ENCODE peak calls at places on chromosomes 16 and 17, in six cellular contexts. One of them, this sample, is unnamed.

GRCh38 chr17:76685846-76686245 is 24.9 kb downstream of the MXRA7 start:
- DNase-seq in stimulated activated naive CD8-positive, alpha-beta T cell treated with anti-CD3 and anti-CD28 coated beads, Interleukin-15, amount 100 ng/mL, for 72 hours: no peak
- DNase-seq in Right ventricle myocardium superior: peak; percentile 63
- DNase-seq in HEK293T: no peak
- DNase-seq in skeletal muscle cell: no peak
- DNase-seq in adrenal gland: no peak
- DNase-seq in this sample: no peak

GRCh38 chr16:67024384-67024896 is 4.5 kb upstream of the CBFB start:
- DNase-seq in stimulated activated naive CD8-positive, alpha-beta T cell treated with anti-CD3 and anti-CD28 coated beads, Interleukin-15, amount 100 ng/mL, for 72 hours: no peak
- DNase-seq in Right ventricle myocardium superior: no peak
- DNase-seq in HEK293T: no peak
- DNase-seq in skeletal muscle cell: no peak
- DNase-seq in adrenal gland: no peak
- DNase-seq in this sample: no peak

GRCh38 chr17:40557531-40558299 is 7.6 kb downstream of the CCR7 start:
- DNase-seq in stimulated activated naive CD8-positive, alpha-beta T cell treated with anti-CD3 and anti-CD28 coated beads, Interleukin-15, amount 100 ng/mL, for 72 hours: no peak
- DNase-seq in Right ventricle myocardium superior: peak; percentile 75
- DNase-seq in HEK293T: no peak
- DNase-seq in skeletal muscle cell: no peak
- DNase-seq in adrenal gland: no peak
- DNase-seq in this sample: no peak

GRCh38 chr17:11803635-11804034 is 193.6 kb downstream of the ZNF18 start:
- DNase-seq in stimulated activated naive CD8-positive, alpha-beta T cell treated with anti-CD3 and anti-CD28 coated beads, Interleukin-15, amount 100 ng/mL, for 72 hours: no peak
- DNase-seq in Right ventricle myocardium superior: no peak
- DNase-seq in HEK293T: no peak
- DNase-seq in skeletal muscle cell: no peak
- DNase-seq in adrenal gland: no peak
- DNase-seq in this sample: no peak

GRCh38 chr16:85663891-85664321 is 24.8 kb downstream of the GINS2 start:
- DNase-seq in stimulated activated naive CD8-positive, alpha-beta T cell treated with anti-CD3 and anti-CD28 coated beads, Interleukin-15, amount 100 ng/mL, for 72 hours: no peak
- DNase-seq in Right ventricle myocardium superior: peak; percentile 51
- DNase-seq in HEK293T: no peak
- DNase-seq in skeletal muscle cell: no peak
- DNase-seq in adrenal gland: peak; percentile 82
- DNase-seq in this sample: no peak

GRCh38 chr17:9902116-9902515 is 3.0 kb downstream of the RCVRN start:
- DNase-seq in stimulated activated naive CD8-positive, alpha-beta T cell treated with anti-CD3 and anti-CD28 coated beads, Interleukin-15, amount 100 ng/mL, for 72 hours: no peak
- DNase-seq in Right ventricle myocardium superior: no peak
- DNase-seq in HEK293T: no peak
- DNase-seq in skeletal muscle cell: no peak
- DNase-seq in adrenal gland: no peak
- DNase-seq in this sample: no peak

GRCh38 chr16:23434380-23434779 is 18.6 kb downstream of the COG7 start:
- DNase-seq in stimulated activated naive CD8-positive, alpha-beta T cell treated with anti-CD3 and anti-CD28 coated beads, Interleukin-15, amount 100 ng/mL, for 72 hours: peak; percentile 34
- DNase-seq in Right ventricle myocardium superior: no peak
- DNase-seq in HEK293T: peak; percentile 68
- DNase-seq in skeletal muscle cell: peak; percentile 26
- DNase-seq in adrenal gland: no peak
- DNase-seq in this sample: no peak

GRCh38 chr16:85998868-85999729 is 100.1 kb downstream of the IRF8 start:
- DNase-seq in stimulated activated naive CD8-positive, alpha-beta T cell treated with anti-CD3 and anti-CD28 coated beads, Interleukin-15, amount 100 ng/mL, for 72 hours: no peak
- DNase-seq in Right ventricle myocardium superior: no peak
- DNase-seq in HEK293T: no peak
- DNase-seq in skeletal muscle cell: no peak
- DNase-seq in adrenal gland: no peak
- DNase-seq in this sample: no peak

GRCh38 chr17:80362428-80363119 is 52.4 kb upstream of the ENDOV start:
- DNase-seq in stimulated activated naive CD8-positive, alpha-beta T cell treated with anti-CD3 and anti-CD28 coated beads, Interleukin-15, amount 100 ng/mL, for 72 hours: no peak
- DNase-seq in Right ventricle myocardium superior: no peak
- DNase-seq in HEK293T: no peak
- DNase-seq in skeletal muscle cell: peak; percentile 12
- DNase-seq in adrenal gland: peak; percentile 79
- DNase-seq in this sample: no peak

GRCh38 chr17:44309472-44309871 is 1.1 kb downstream of the RUNDC3A start:
- DNase-seq in stimulated activated naive CD8-positive, alpha-beta T cell treated with anti-CD3 and anti-CD28 coated beads, Interleukin-15, amount 100 ng/mL, for 72 hours: no peak
- DNase-seq in Right ventricle myocardium superior: no peak
- DNase-seq in HEK293T: no peak
- DNase-seq in skeletal muscle cell: no peak
- DNase-seq in adrenal gland: no peak
- DNase-seq in this sample: no peak

GRCh38 chr17:48002920-48003685 is 32.2 kb downstream of the CDK5RAP3 start:
- DNase-seq in stimulated activated naive CD8-positive, alpha-beta T cell treated with anti-CD3 and anti-CD28 coated beads, Interleukin-15, amount 100 ng/mL, for 72 hours: no peak
- DNase-seq in Right ventricle myocardium superior: no peak
- DNase-seq in HEK293T: no peak
- DNase-seq in skeletal muscle cell: no peak
- DNase-seq in adrenal gland: no peak
- DNase-seq in this sample: no peak

GRCh38 chr17:29245401-29245800 is 1.3 kb upstream of the CRYBA1 start:
- DNase-seq in stimulated activated naive CD8-positive, alpha-beta T cell treated with anti-CD3 and anti-CD28 coated beads, Interleukin-15, amount 100 ng/mL, for 72 hours: no peak
- DNase-seq in Right ventricle myocardium superior: no peak
- DNase-seq in HEK293T: no peak
- DNase-seq in skeletal muscle cell: no peak
- DNase-seq in adrenal gland: no peak
- DNase-seq in this sample: no peak

GRCh38 chr17:17403899-17404576 is 72.8 kb upstream of the MED9 start:
- DNase-seq in stimulated activated naive CD8-positive, alpha-beta T cell treated with anti-CD3 and anti-CD28 coated beads, Interleukin-15, amount 100 ng/mL, for 72 hours: peak; percentile 30
- DNase-seq in Right ventricle myocardium superior: no peak
- DNase-seq in HEK293T: no peak
- DNase-seq in skeletal muscle cell: no peak
- DNase-seq in adrenal gland: no peak
- DNase-seq in this sample: no peak

GRCh38 chr17:61510237-61510636 is 58.0 kb downstream of the TBX4 start:
- DNase-seq in stimulated activated naive CD8-positive, alpha-beta T cell treated with anti-CD3 and anti-CD28 coated beads, Interleukin-15, amount 100 ng/mL, for 72 hours: no peak
- DNase-seq in Right ventricle myocardium superior: no peak
- DNase-seq in HEK293T: no peak
- DNase-seq in skeletal muscle cell: no peak
- DNase-seq in adrenal gland: no peak
- DNase-seq in this sample: no peak

GRCh38 chr16:23382279-23382678 is 70.7 kb downstream of the COG7 start:
- DNase-seq in stimulated activated naive CD8-positive, alpha-beta T cell treated with anti-CD3 and anti-CD28 coated beads, Interleukin-15, amount 100 ng/mL, for 72 hours: no peak
- DNase-seq in Right ventricle myocardium superior: no peak
- DNase-seq in HEK293T: no peak
- DNase-seq in skeletal muscle cell: no peak
- DNase-seq in adrenal gland: no peak
- DNase-seq in this sample: no peak

GRCh38 chr17:73292031-73292531 is 19.7 kb downstream of the CDC42EP4 start:
- DNase-seq in stimulated activated naive CD8-positive, alpha-beta T cell treated with anti-CD3 and anti-CD28 coated beads, Interleukin-15, amount 100 ng/mL, for 72 hours: no peak
- DNase-seq in Right ventricle myocardium superior: peak; percentile 83
- DNase-seq in HEK293T: no peak
- DNase-seq in skeletal muscle cell: no peak
- DNase-seq in adrenal gland: peak; percentile 68
- DNase-seq in this sample: peak; percentile 74

GRCh38 chr17:34703533-34703932 is 124.2 kb downstream of the TMEM132E start:
- DNase-seq in stimulated activated naive CD8-positive, alpha-beta T cell treated with anti-CD3 and anti-CD28 coated beads, Interleukin-15, amount 100 ng/mL, for 72 hours: no peak
- DNase-seq in Right ventricle myocardium superior: no peak
- DNase-seq in HEK293T: peak; percentile 24
- DNase-seq in skeletal muscle cell: peak; percentile 1
- DNase-seq in adrenal gland: peak; percentile 51
- DNase-seq in this sample: no peak

GRCh38 chr17:54902611-54903010 is 2.0 kb downstream of the TOM1L1 start:
- DNase-seq in stimulated activated naive CD8-positive, alpha-beta T cell treated with anti-CD3 and anti-CD28 coated beads, Interleukin-15, amount 100 ng/mL, for 72 hours: no peak
- DNase-seq in Right ventricle myocardium superior: no peak
- DNase-seq in HEK293T: no peak
- DNase-seq in skeletal muscle cell: no peak
- DNase-seq in adrenal gland: no peak
- DNase-seq in this sample: no peak

GRCh38 chr17:75181608-75182318 is 996 bp downstream of the SUMO2 start:
- DNase-seq in stimulated activated naive CD8-positive, alpha-beta T cell treated with anti-CD3 and anti-CD28 coated beads, Interleukin-15, amount 100 ng/mL, for 72 hours: peak; percentile 36
- DNase-seq in Right ventricle myocardium superior: peak; percentile 49
- DNase-seq in HEK293T: no peak
- DNase-seq in skeletal muscle cell: no peak
- DNase-seq in adrenal gland: peak; percentile 19
- DNase-seq in this sample: no peak

GRCh38 chr16:1225051-1225451 is at the start of gene TPSG1:
- DNase-seq in stimulated activated naive CD8-positive, alpha-beta T cell treated with anti-CD3 and anti-CD28 coated beads, Interleukin-15, amount 100 ng/mL, for 72 hours: no peak
- DNase-seq in Right ventricle myocardium superior: no peak
- DNase-seq in HEK293T: no peak
- DNase-seq in skeletal muscle cell: no peak
- DNase-seq in adrenal gland: no peak
- DNase-seq in this sample: no peak

GRCh38 chr17:68036304-68037147 is 991 bp downstream of the KPNA2 start:
- DNase-seq in stimulated activated naive CD8-positive, alpha-beta T cell treated with anti-CD3 and anti-CD28 coated beads, Interleukin-15, amount 100 ng/mL, for 72 hours: no peak
- DNase-seq in Right ventricle myocardium superior: no peak
- DNase-seq in HEK293T: no peak
- DNase-seq in skeletal muscle cell: no peak
- DNase-seq in adrenal gland: no peak
- DNase-seq in this sample: no peak

GRCh38 chr16:13055480-13055879 is 154.1 kb downstream of the SHISA9 start:
- DNase-seq in stimulated activated naive CD8-positive, alpha-beta T cell treated with anti-CD3 and anti-CD28 coated beads, Interleukin-15, amount 100 ng/mL, for 72 hours: no peak
- DNase-seq in Right ventricle myocardium superior: no peak
- DNase-seq in HEK293T: no peak
- DNase-seq in skeletal muscle cell: no peak
- DNase-seq in adrenal gland: no peak
- DNase-seq in this sample: no peak

GRCh38 chr17:7656958-7657715 is 6.4 kb downstream of the ATP1B2 start:
- DNase-seq in stimulated activated naive CD8-positive, alpha-beta T cell treated with anti-CD3 and anti-CD28 coated beads, Interleukin-15, amount 100 ng/mL, for 72 hours: no peak
- DNase-seq in Right ventricle myocardium superior: peak; percentile 69
- DNase-seq in HEK293T: peak; percentile 55
- DNase-seq in skeletal muscle cell: no peak
- DNase-seq in adrenal gland: peak; percentile 94
- DNase-seq in this sample: no peak

GRCh38 chr17:77191266-77191665 is 50.5 kb downstream of the SEC14L1 start:
- DNase-seq in stimulated activated naive CD8-positive, alpha-beta T cell treated with anti-CD3 and anti-CD28 coated beads, Interleukin-15, amount 100 ng/mL, for 72 hours: no peak
- DNase-seq in Right ventricle myocardium superior: no peak
- DNase-seq in HEK293T: no peak
- DNase-seq in skeletal muscle cell: no peak
- DNase-seq in adrenal gland: no peak
- DNase-seq in this sample: no peak